ENCODE peak calls at places on chromosomes 6 and 20, in five cellular contexts. S, Z, I, G and E are unnamed samples.

GRCh38 chr20:11792229-11792953 is 125.3 kb upstream of the BTBD3 start:
- DNase-seq in S (no peak), Z (no peak), I (no peak), G (no peak), E (no peak)

GRCh38 chr20:13865825-13866351 is 81.1 kb downstream of the NDUFAF5 start:
- DNase-seq in S (no peak), Z (no peak), I (no peak), G (no peak), E (peak; percentile 31)

GRCh38 chr6:136969433-136969832 is 47.3 kb downstream of the SLC35D3 start:
- DNase-seq in S (no peak), Z (peak; percentile 57), I (no peak), G (no peak), E (no peak)

GRCh38 chr6:151088599-151088935 is 151.2 kb upstream of the AKAP12 start:
- DNase-seq in S (no peak), Z (no peak), I (no peak), G (no peak), E (no peak)

GRCh38 chr20:62818592-62819493 is 2.0 kb downstream of the COL9A3 start:
- DNase-seq in S (no peak), Z (no peak), I (no peak), G (no peak), E (no peak)

GRCh38 chr6:4693158-4693557 is 83.0 kb upstream of the CDYL start:
- DNase-seq in S (no peak), Z (no peak), I (no peak), G (no peak), E (no peak)

GRCh38 chr20:21509597-21510331 is 4.1 kb downstream of the NKX2-2 start:
- DNase-seq in S (no peak), Z (no peak), I (no peak), G (no peak), E (peak; percentile 62)

GRCh38 chr20:21048841-21049273 is 57.3 kb downstream of the LINC00237 start:
- DNase-seq in S (no peak), Z (peak; percentile 46), I (no peak), G (peak; percentile 15), E (peak; percentile 84)

GRCh38 chr6:71197267-71197666 is 91.3 kb upstream of the OGFRL1 start:
- DNase-seq in S (no peak), Z (no peak), I (no peak), G (no peak), E (no peak)

GRCh38 chr20:47843886-47844567 is 58.7 kb upstream of the SULF2 start:
- DNase-seq in S (no peak), Z (no peak), I (no peak), G (no peak), E (no peak)

GRCh38 chr6:43593938-43594337 is 18.0 kb downstream of the POLH start:
- DNase-seq in S (no peak), Z (no peak), I (no peak), G (no peak), E (no peak)

GRCh38 chr6:149696904-149697303 is 21.0 kb downstream of the LATS1 start:
- DNase-seq in S (peak; percentile 41), Z (no peak), I (no peak), G (no peak), E (no peak)

GRCh38 chr6:169621311-169621710 is 80.5 kb downstream of the WDR27 start:
- DNase-seq in S (no peak), Z (no peak), I (no peak), G (no peak), E (no peak)

GRCh38 chr20:2799688-2800589 is 488 bp downstream of the CPXM1 start:
- DNase-seq in S (no peak), Z (no peak), I (no peak), G (no peak), E (peak; percentile 46)

GRCh38 chr6:26550250-26550993 is 12.3 kb downstream of the HMGN4 start:
- DNase-seq in S (no peak), Z (peak; percentile 56), I (peak; percentile 62), G (no peak), E (peak; percentile 85)

GRCh38 chr20:45337367-45338120 is 10.7 kb downstream of the SDC4 start:
- DNase-seq in S (peak; percentile 91), Z (peak; percentile 81), I (no peak), G (no peak), E (no peak)

GRCh38 chr20:20365593-20365992 is 2.3 kb upstream of the INSM1 start:
- DNase-seq in S (no peak), Z (no peak), I (no peak), G (no peak), E (no peak)

GRCh38 chr6:128337619-128338018 is 182.8 kb downstream of the PTPRK start:
- DNase-seq in S (no peak), Z (no peak), I (no peak), G (no peak), E (no peak)

GRCh38 chr6:125872259-125872921 is 81.6 kb downstream of the NCOA7 start:
- DNase-seq in S (no peak), Z (no peak), I (no peak), G (no peak), E (no peak)

GRCh38 chr20:9978395-9979004 is 56.3 kb upstream of the ANKEF1 start:
- DNase-seq in S (peak; percentile 83), Z (peak; percentile 78), I (peak; percentile 14), G (no peak), E (peak; percentile 50)